ENCODE peak calls at places on chromosomes 11 and 22, in four cellular contexts. E, M, Q and C are unnamed samples.

GRCh38 chr22:27438271-27438980 is 363.1 kb downstream of the MN1 start:
- DNase-seq in E (no peak), M (no peak), Q (no peak), C (peak)

GRCh38 chr11:108239076-108239475 is 16.2 kb downstream of the ATM start:
- DNase-seq in Q (no peak), M (no peak), E (no peak), C (no peak)

GRCh38 chr11:84757711-84758110 is 869.4 kb downstream of the DLG2 start:
- DNase-seq in M (no peak), Q (no peak), E (no peak), C (no peak)

GRCh38 chr11:103536335-103536722 is 427.1 kb downstream of the DYNC2H1 start:
- DNase-seq in E (no peak), M (no peak), Q (no peak), C (no peak)

GRCh38 chr11:19739872-19740271 is 27.2 kb downstream of the NAV2 start:
- DNase-seq in Q (peak), M (no peak), E (peak), C (no peak)

GRCh38 chr22:41964106-41964494 is 5.1 kb upstream of the SEPTIN3 start:
- DNase-seq in E (no peak), M (no peak), Q (no peak), C (no peak)

GRCh38 chr22:27045103-27045940 is 387.9 kb downstream of the MIAT start:
- DNase-seq in E (no peak), M (no peak), Q (peak), C (no peak)

GRCh38 chr11:64260147-64260708 is 8.9 kb downstream of the PLCB3 start:
- DNase-seq in Q (no peak), M (no peak), E (no peak), C (no peak)

GRCh38 chr11:111408789-111409727 is 30.0 kb upstream of the POU2AF1 start:
- DNase-seq in M (no peak), E (no peak), Q (peak), C (no peak)

GRCh38 chr11:9405721-9406120 is 21.3 kb downstream of the IPO7 start:
- DNase-seq in E (no peak), M (no peak), Q (no peak), C (no peak)

GRCh38 chr11:71443736-71444410 is 4.3 kb downstream of the DHCR7 start:
- DNase-seq in E (no peak), Q (no peak), M (no peak), C (no peak)

GRCh38 chr11:534197-534591 is 1.2 kb downstream of the HRAS start:
- DNase-seq in Q (no peak), M (no peak), E (no peak), C (no peak)

GRCh38 chr11:61460986-61461385 is 31.1 kb downstream of the SDHAF2 start:
- DNase-seq in Q (no peak), M (no peak), E (no peak), C (no peak)

GRCh38 chr22:23418159-23418788 is 161.8 kb downstream of the IGLL1 start:
- DNase-seq in E (no peak), Q (no peak), M (no peak), C (no peak)

GRCh38 chr11:697028-697491 is 1.4 kb downstream of the TMEM80 start:
- DNase-seq in E (no peak), Q (peak), M (no peak), C (no peak)

GRCh38 chr11:123562166-123562565 is 92.3 kb downstream of the SCN3B start:
- DNase-seq in Q (no peak), E (no peak), M (no peak), C (no peak)

GRCh38 chr11:36295926-36296325 is at the start of gene PRR5L:
- DNase-seq in M (no peak), E (no peak), Q (no peak), C (no peak)

GRCh38 chr11:28674432-28675076 is 566.4 kb downstream of the METTL15 start:
- DNase-seq in Q (peak), M (peak), E (peak), C (peak)

GRCh38 chr11:2434008-2434407 is 10.3 kb downstream of the TRPM5 start:
- DNase-seq in E (no peak), Q (no peak), M (no peak), C (no peak)

DNA sequence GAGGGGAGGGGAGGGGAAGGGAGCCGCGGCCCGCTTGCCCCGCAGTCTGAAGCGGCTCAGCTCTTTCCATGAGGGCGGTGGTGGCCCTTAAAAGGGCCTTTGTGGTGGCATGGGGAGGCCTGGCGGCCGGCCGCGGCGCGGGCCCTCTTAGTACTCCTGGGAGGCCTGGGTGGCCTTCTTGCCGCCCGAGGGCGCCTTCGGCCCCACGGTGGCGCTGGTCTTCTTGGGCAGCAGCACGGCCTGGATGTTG is 6.9 kb downstream of the DPAGT1 start:
- DNase-seq in E (no peak), M (no peak), Q (peak), C (peak)
- H2BK5ac ChIP-seq in E (no peak), M (peak), Q (no peak), C (peak)

GRCh38 chr11:15793032-15793996 is 563.0 kb downstream of the SOX6 start:
- DNase-seq in Q (peak), M (no peak), E (no peak), C (no peak)

GRCh38 chr11:15795378-15795777 is 561.0 kb downstream of the SOX6 start:
- DNase-seq in M (no peak), E (no peak), Q (no peak), C (no peak)

GRCh38 chr11:15800121-15800800 is 556.1 kb downstream of the SOX6 start:
- DNase-seq in Q (peak), E (no peak), M (no peak), C (no peak)

DNA sequence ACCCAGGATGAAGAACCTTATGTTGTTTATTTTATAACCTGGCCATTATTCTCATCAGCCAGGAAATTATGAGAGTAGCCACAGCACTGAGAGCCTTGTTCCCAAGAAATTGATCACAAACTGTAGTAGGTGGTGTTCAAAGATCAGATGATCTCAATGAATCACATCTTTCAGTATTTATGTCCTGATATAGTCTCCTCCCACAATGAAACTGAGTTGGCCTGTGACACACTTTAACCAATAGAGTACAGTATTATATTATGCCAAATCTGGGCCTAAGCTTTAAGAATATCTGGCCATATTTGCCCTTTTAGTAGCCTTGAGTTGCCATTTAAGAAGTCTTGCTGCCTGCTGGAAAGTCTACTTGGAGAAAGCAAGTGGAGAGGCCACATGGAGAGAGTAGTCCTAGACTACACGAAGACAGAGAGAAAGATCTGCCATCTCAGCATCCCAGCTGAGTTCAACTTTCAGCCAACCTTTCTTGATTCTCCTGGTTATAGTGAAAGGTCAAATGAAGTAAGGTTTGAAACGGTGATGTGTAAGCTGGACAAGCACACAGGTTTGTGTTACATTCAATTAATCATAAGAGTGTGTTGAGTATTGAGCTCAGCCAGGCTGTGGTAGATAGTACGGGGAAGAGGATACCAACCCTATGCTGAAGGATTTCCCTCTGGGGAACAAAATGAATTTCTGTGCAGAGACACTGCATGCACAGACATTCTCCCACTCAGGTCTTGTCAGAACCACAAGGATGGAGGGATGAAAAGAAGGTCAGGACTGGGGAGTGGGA is 561.8 kb downstream of the SOX6 start:
- DNase-seq in E (no peak), Q (no peak), M (no peak), C (no peak)
- H3K18ac ChIP-seq in E (no peak), Q (no peak), M (no peak), C (no peak)

DNA sequence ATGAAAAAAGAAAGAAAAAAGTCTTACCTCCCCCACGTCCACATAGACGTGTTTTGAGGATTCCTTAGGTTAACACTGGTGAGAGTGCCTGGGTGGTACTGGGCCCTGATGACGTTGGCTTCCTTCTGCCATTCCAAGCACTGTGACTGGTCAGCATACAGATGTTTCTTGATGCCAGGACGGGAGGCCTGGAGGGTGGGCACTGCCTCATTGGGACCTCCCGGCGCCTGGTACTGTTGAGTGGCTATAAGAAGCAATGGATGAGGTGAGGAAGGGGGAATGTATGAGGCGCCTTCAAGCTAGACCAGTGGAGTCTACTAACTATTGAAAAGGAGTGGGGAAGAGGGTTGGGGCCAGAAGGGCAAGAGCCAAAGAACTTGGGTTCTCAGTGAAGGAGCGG is 45.3 kb downstream of the MICAL2 start:
- DNase-seq in E (no peak), Q (no peak), M (no peak), C (no peak)
- H2BK5ac ChIP-seq in E (no peak), Q (no peak), M (no peak), C (no peak)

GRCh38 chr11:74783241-74783871 is 34.7 kb downstream of the RNF169 start:
- DNase-seq in M (no peak), E (no peak), Q (peak), C (no peak)

GRCh38 chr11:74778581-74778980 is 29.9 kb downstream of the RNF169 start:
- DNase-seq in M (no peak), E (no peak), Q (no peak), C (no peak)

GRCh38 chr11:74780277-74780870 is 31.7 kb downstream of the RNF169 start:
- DNase-seq in Q (no peak), M (no peak), E (no peak), C (no peak)

DNA sequence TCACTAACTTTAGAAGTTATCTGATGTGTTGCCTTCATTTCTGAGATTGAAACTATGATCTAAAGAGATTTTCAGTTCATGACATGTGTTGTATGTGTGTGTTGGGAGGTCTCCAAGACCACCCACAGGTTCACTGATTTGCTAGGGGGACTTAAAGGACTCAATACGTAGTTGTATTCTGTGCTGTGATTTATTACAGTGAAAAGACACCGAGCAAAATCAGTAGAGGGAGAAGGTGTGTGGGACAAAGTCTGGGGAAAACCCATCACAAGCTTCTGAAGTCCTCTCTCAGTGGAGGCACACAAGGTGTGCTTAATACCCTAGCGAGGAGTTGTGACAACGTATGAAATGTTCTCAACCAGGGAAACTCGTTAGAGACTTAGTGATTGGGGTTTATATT is 35.6 kb downstream of the RNF169 start:
- DNase-seq in Q (no peak), M (no peak), E (no peak), C (no peak)
- H3K18ac ChIP-seq in Q (no peak), M (no peak), E (no peak), C (no peak)

DNA sequence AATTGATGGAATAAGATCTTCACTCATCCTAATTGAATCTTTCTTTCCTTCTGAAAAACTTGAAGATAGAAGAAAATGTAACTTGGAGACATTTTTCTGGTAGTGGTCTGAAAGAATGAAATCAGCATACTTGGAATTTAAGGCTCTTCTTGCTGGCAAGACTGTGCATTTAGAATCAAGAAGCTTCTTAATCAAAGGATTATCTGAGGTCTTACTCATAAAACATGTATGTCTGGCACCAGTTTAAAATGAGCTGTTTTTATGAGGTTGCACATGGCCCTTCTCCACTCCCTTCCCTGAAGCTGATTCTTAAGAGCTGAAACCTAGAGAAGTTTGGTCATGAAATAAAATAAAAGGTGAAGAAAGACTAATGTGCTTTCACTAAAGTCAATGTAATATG is 77.3 kb downstream of the ARHGEF12 start:
- DNase-seq in Q (peak), M (no peak), E (no peak), C (no peak)
- H2BK5ac ChIP-seq in Q (no peak), M (no peak), E (no peak), C (no peak)

GRCh38 chr11:128764617-128765095 is 70.8 kb downstream of the FLI1 start:
- DNase-seq in M (no peak), E (no peak), Q (no peak), C (no peak)

GRCh38 chr11:128765104-128765503 is 71.2 kb downstream of the FLI1 start:
- DNase-seq in Q (no peak), M (no peak), E (no peak), C (no peak)

GRCh38 chr11:128761339-128761738 is 67.5 kb downstream of the FLI1 start:
- DNase-seq in Q (no peak), M (no peak), E (no peak), C (no peak)

GRCh38 chr11:128765571-128766530 is 72.0 kb downstream of the FLI1 start:
- DNase-seq in E (no peak), Q (no peak), M (no peak), C (no peak)

GRCh38 chr11:128763224-128763623 is 69.4 kb downstream of the FLI1 start:
- DNase-seq in M (no peak), Q (no peak), E (no peak), C (no peak)
- H3K18ac ChIP-seq in M (no peak), Q (no peak), E (no peak), C (no peak)

GRCh38 chr11:72971611-72972010 is 157.4 kb downstream of the ATG16L2 start:
- DNase-seq in M (no peak), E (no peak), Q (no peak), C (no peak)

GRCh38 chr11:72971211-72971610 is 157.0 kb downstream of the ATG16L2 start:
- DNase-seq in E (no peak), Q (no peak), M (no peak), C (no peak)

GRCh38 chr11:72970557-72971118 is 156.4 kb downstream of the ATG16L2 start:
- DNase-seq in Q (no peak), E (no peak), M (no peak), C (no peak)

GRCh38 chr11:72974487-72975205 is 160.4 kb downstream of the ATG16L2 start:
- DNase-seq in Q (no peak), M (no peak), E (no peak), C (no peak)

DNA sequence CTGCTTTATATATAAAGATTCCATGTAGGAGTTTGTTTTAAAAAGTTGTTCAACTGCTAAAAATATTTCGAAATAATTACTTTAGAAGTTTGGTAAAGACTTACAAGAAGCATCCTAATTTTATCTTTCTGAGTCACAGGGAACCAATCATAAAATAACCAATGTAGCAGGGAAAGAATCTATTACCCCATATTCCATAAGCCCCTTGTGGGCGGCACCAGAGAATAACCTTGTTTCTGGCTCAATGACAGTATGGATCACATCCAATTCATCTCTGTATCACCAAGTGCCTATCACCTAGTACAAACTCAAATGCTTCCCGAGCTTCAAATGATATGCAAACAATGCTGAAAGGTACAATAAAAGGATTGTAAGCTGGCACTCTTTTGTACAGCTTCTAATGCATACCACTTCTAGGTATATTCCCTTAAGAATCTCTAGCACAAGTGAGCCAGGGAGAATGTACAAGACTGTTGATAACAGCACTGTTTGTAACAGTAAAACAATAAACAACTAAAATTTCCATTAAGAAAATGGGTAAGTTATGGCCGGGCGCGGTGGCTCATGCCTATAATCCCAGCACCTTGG is 158.4 kb downstream of the ATG16L2 start:
- DNase-seq in Q (peak), E (no peak), M (no peak), C (no peak)
- H2BK5ac ChIP-seq in Q (no peak), E (no peak), M (no peak), C (no peak)

GRCh38 chr11:66546368-66546965 is at the start of gene ACTN3:
- DNase-seq in Q (no peak), M (peak), E (peak), C (peak)
- H3K18ac ChIP-seq in Q (peak), M (peak), E (peak), C (peak)

GRCh38 chr22:50627452-50627913 is 469 bp downstream of the ARSA start:
- DNase-seq in M (no peak), E (peak), Q (peak), C (no peak)
- H2BK5ac ChIP-seq in M (no peak), E (no peak), Q (no peak), C (peak)